ENCODE peak calls at places on chromosomes 7 and 10, in eight cellular contexts. K is retina; F is H54; Z is NCI-H524; P is activated CD4-positive, alpha-beta T cell treated with anti-CD3 and anti-CD28 coated beads, Interleukin-2, amount 50 U/mL, for 48 hours; X is lower leg skin; A is left ventricle myocardium superior; J is neural progenitor cell. T is an unnamed sample.

GRCh38 chr7:103003004-103003403 is 71.6 kb downstream of the FBXL13 start:
- DNase-seq in Z (no peak), P (no peak), K (no peak), J (no peak), A (no peak), X (no peak), F (no peak), T (no peak)

GRCh38 chr7:2953588-2954407 is 89.9 kb downstream of the CARD11 start:
- DNase-seq in A (no peak), F (no peak), P (no peak), X (no peak), K (no peak), J (peak; percentile 32), Z (no peak), T (no peak)

GRCh38 chr10:48603421-48604038 is 1.3 kb downstream of the ARHGAP22 start:
- DNase-seq in P (no peak), J (no peak), K (no peak), A (no peak), X (no peak), F (no peak), Z (no peak), T (no peak)

GRCh38 chr7:115558186-115558585 is 472.4 kb downstream of the TFEC start:
- DNase-seq in Z (no peak), F (no peak), A (no peak), X (no peak), J (no peak), K (no peak), P (no peak), T (no peak)

GRCh38 chr7:96182424-96183158 is 139.3 kb downstream of the SLC25A13 start:
- DNase-seq in F (no peak), K (no peak), P (no peak), Z (no peak), J (no peak), X (no peak), A (no peak), T (no peak)

GRCh38 chr10:74121368-74121767 is 29.3 kb downstream of the AP3M1 start:
- DNase-seq in A (no peak), J (no peak), X (no peak), Z (no peak), P (no peak), F (no peak), K (no peak), T (no peak)

GRCh38 chr10:100743626-100744135 is 1.7 kb upstream of the PAX2 start:
- DNase-seq in A (peak; percentile 52), X (peak; percentile 21), J (peak; percentile 81), F (peak; percentile 89), P (peak; percentile 61), Z (peak; percentile 51), K (peak; percentile 83), T (no peak)

GRCh38 chr10:28954211-28954610 is 276.9 kb downstream of the BAMBI start:
- DNase-seq in K (no peak), J (no peak), Z (no peak), A (no peak), P (no peak), X (no peak), F (no peak), T (no peak)

GRCh38 chr10:85601526-85601925 is 765.1 kb downstream of the GRID1 start:
- DNase-seq in Z (no peak), A (no peak), K (no peak), X (no peak), J (no peak), P (no peak), F (no peak), T (no peak)

GRCh38 chr10:12050528-12050927 is 7.9 kb upstream of the UPF2 start:
- DNase-seq in P (no peak), Z (no peak), K (no peak), F (no peak), X (no peak), J (no peak), A (no peak), T (no peak)

GRCh38 chr10:119409385-119409784 is 133.1 kb downstream of the RGS10 start:
- DNase-seq in F (no peak), X (no peak), K (no peak), J (no peak), P (no peak), A (no peak), Z (no peak), T (no peak)

GRCh38 chr7:12322287-12322902 is 81.3 kb downstream of the VWDE start:
- DNase-seq in K (peak; percentile 16), J (no peak), A (no peak), X (no peak), P (no peak), F (no peak), Z (no peak), T (no peak)

GRCh38 chr10:12097791-12098190 is 29.0 kb downstream of the DHTKD1 start:
- DNase-seq in Z (no peak), P (no peak), K (no peak), F (no peak), X (no peak), A (no peak), J (no peak), T (no peak)

GRCh38 chr10:123911866-123912265 is 20.3 kb upstream of the CPXM2 start:
- DNase-seq in K (no peak), J (no peak), A (no peak), X (no peak), F (no peak), P (no peak), Z (peak; percentile 69), T (no peak)

GRCh38 chr10:96275685-96276418 is 4.5 kb upstream of the BLNK start:
- DNase-seq in K (no peak), X (peak; percentile 37), P (no peak), A (peak; percentile 63), J (no peak), Z (no peak), F (no peak), T (peak; percentile 51)

GRCh38 chr7:134694767-134695166 is 48.1 kb downstream of the BPGM start:
- DNase-seq in A (no peak), X (no peak), K (no peak), Z (no peak), F (no peak), J (no peak), P (no peak), T (no peak)

GRCh38 chr7:4781366-4782069 is 6.1 kb downstream of the AP5Z1 start:
- DNase-seq in Z (no peak), J (no peak), P (no peak), F (no peak), X (no peak), K (no peak), A (peak; percentile 31), T (no peak)

GRCh38 chr7:101550641-101551531 is 78.2 kb downstream of the MYL10 start:
- DNase-seq in K (no peak), F (no peak), P (no peak), X (no peak), J (peak; percentile 84), A (no peak), Z (no peak), T (peak; percentile 41)

GRCh38 chr10:17981766-17982380 is 30.2 kb downstream of the SLC39A12 start:
- DNase-seq in F (peak; percentile 50), J (no peak), P (no peak), X (no peak), A (no peak), Z (no peak), K (no peak), T (no peak)

GRCh38 chr7:27174077-27175004 is at the start of gene HOXA10:
- DNase-seq in X (no peak), A (no peak), K (peak; percentile 43), F (no peak), J (no peak), P (no peak), Z (peak; percentile 49), T (peak; percentile 43)

T was measured in lower lobe of right lung.